ENCODE peak calls at places on chromosomes 12 and 14, in four cellular contexts. W is fibroblast of lung, N is astrocyte, U is A549. H is an unnamed sample.

GRCh38 chr12:47095446-47096236 is 15.9 kb upstream of the AMIGO2 start:
- DNase-seq in W (peak), N (peak), U (no peak), H (no peak)

GRCh38 chr14:104974146-104974541 is 4.0 kb downstream of the AHNAK2 start:
- DNase-seq in W (no peak), N (no peak), U (no peak), H (no peak)

GRCh38 chr12:24201258-24201970 is 251.9 kb upstream of the SOX5 start:
- DNase-seq in W (no peak), N (peak), U (no peak), H (no peak)

GRCh38 chr12:101027816-101028215 is 182.2 kb downstream of the SLC5A8 start:
- DNase-seq in W (no peak), N (no peak), U (no peak), H (no peak)

GRCh38 chr14:45972416-45972815 is 679.2 kb downstream of the RPL10L start:
- DNase-seq in W (no peak), N (no peak), U (no peak), H (no peak)

GRCh38 chr12:12722351-12723146 is 5.4 kb downstream of the CDKN1B start:
- DNase-seq in W (peak), N (peak), U (peak), H (no peak)

GRCh38 chr14:65650843-65651242 is 238.3 kb downstream of the FUT8 start:
- DNase-seq in W (no peak), N (no peak), U (no peak), H (no peak)

GRCh38 chr12:84995646-84996045 is 40.4 kb downstream of the TSPAN19 start:
- DNase-seq in W (peak), N (no peak), U (no peak), H (no peak)

GRCh38 chr12:49349266-49349665 is 2.6 kb downstream of the DNAJC22 start:
- DNase-seq in W (no peak), N (no peak), U (no peak), H (no peak)

GRCh38 chr14:75274899-75275569 is 3.6 kb upstream of the FOS start:
- DNase-seq in W (peak), N (no peak), U (no peak), H (no peak)

GRCh38 chr12:26031814-26032213 is 73.3 kb downstream of the RASSF8 start:
- DNase-seq in W (peak), N (no peak), U (no peak), H (no peak)

GRCh38 chr14:57982802-57983201 is 116.9 kb upstream of the SLC35F4 start:
- DNase-seq in W (no peak), N (no peak), U (no peak), H (peak)

GRCh38 chr12:108784270-108784669 is 53.0 kb upstream of the CORO1C start:
- DNase-seq in W (no peak), N (no peak), U (no peak), H (no peak)

GRCh38 chr12:80598004-80598606 is 109.3 kb upstream of the MYF6 start:
- DNase-seq in W (peak), N (peak), U (no peak), H (peak)

GRCh38 chr12:25242981-25243764 is 7.6 kb downstream of the KRAS start:
- DNase-seq in W (peak), N (peak), U (no peak), H (peak)

GRCh38 chr12:40208707-40209106 is 16.1 kb upstream of the LRRK2 start:
- DNase-seq in W (no peak), N (no peak), U (no peak), H (no peak)

GRCh38 chr12:108605690-108606406 is 8.0 kb upstream of the TMEM119 start:
- DNase-seq in W (no peak), N (no peak), U (no peak), H (no peak)

GRCh38 chr12:49070971-49071370 is 1.2 kb upstream of the RHEBL1 start:
- DNase-seq in W (no peak), N (no peak), U (no peak), H (no peak)

GRCh38 chr12:6701078-6701768 is 608 bp upstream of the PIANP start:
- DNase-seq in W (no peak), N (no peak), U (no peak), H (no peak)

GRCh38 chr14:67999693-68000384 is 180.3 kb downstream of the RAD51B start:
- DNase-seq in W (peak), N (peak), U (peak), H (peak)

GRCh38 chr14:65838565-65838964 is 426.0 kb downstream of the FUT8 start:
- DNase-seq in W (no peak), N (no peak), U (no peak), H (no peak)

GRCh38 chr12:1115471-1116242 is 124.6 kb downstream of the ERC1 start:
- DNase-seq in W (peak), N (peak), U (no peak), H (no peak)

GRCh38 chr12:45654002-45654401 is 75.5 kb upstream of the ARID2 start:
- DNase-seq in W (no peak), N (no peak), U (no peak), H (no peak)

GRCh38 chr14:72649603-72650227 is 244.2 kb downstream of the DPF3 start:
- DNase-seq in W (no peak), N (no peak), U (no peak), H (no peak)

GRCh38 chr14:85516239-85517112 is 13.5 kb upstream of the FLRT2 start:
- DNase-seq in W (peak), N (peak), U (no peak), H (no peak)

GRCh38 chr12:39230086-39230485 is 212.8 kb downstream of the KIF21A start:
- DNase-seq in W (peak), N (peak), U (no peak), H (no peak)

GRCh38 chr12:66776974-66777373 is 98.1 kb upstream of the GRIP1 start:
- DNase-seq in W (no peak), N (no peak), U (no peak), H (no peak)

GRCh38 chr12:117119592-117120198 is 20.5 kb upstream of the TESC start:
- DNase-seq in W (no peak), N (no peak), U (peak), H (peak)

GRCh38 chr12:6370994-6371754 is 4.2 kb downstream of the SCNN1A start:
- DNase-seq in W (peak), N (peak), U (peak), H (peak)

DNA sequence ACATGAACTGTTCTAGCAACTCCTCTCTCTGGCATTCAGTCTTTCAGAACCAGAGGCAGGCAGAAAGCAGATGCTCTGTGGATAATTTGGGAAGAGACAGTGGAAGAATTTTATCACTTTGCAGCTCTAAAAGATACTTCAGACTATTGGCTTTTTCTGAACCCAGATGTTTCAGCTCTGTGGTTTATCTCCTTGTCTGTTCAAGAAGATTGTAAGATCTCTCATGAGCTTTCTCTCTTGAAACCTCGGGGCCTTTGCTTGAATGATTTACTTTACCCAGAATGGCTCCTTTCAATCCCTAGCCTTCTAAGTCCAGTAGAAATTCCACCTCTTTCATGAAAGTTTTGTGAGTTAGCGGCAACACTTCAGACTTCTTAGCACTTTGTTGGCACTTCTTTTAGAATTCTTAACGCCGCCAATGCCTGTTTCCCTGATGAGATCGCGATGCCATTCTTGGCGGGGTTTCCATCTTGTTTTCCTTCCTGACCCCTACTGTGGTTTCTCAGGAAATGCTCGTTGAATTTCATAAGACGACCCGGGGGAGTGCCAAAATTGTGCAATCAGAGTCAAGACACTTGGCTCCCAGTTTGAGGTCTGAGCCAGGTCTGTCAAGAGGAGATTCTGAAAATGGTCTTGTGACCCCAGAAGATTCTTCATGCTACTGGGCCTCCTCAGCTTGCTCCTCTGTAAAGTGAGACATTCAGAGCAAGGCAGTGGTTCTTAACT is 107.0 kb upstream of the PRICKLE1 start:
- DNase-seq in W (peak), N (peak), U (no peak), H (peak)
- H3K27ac ChIP-seq in W (no peak), N (no peak), U (no peak), H (peak)

GRCh38 chr14:50828738-50829471 is 2.1 kb downstream of the NIN start:
- DNase-seq in W (no peak), N (no peak), U (no peak), H (no peak)
- H3K27ac ChIP-seq in W (no peak), N (no peak), U (no peak), H (no peak)

DNA sequence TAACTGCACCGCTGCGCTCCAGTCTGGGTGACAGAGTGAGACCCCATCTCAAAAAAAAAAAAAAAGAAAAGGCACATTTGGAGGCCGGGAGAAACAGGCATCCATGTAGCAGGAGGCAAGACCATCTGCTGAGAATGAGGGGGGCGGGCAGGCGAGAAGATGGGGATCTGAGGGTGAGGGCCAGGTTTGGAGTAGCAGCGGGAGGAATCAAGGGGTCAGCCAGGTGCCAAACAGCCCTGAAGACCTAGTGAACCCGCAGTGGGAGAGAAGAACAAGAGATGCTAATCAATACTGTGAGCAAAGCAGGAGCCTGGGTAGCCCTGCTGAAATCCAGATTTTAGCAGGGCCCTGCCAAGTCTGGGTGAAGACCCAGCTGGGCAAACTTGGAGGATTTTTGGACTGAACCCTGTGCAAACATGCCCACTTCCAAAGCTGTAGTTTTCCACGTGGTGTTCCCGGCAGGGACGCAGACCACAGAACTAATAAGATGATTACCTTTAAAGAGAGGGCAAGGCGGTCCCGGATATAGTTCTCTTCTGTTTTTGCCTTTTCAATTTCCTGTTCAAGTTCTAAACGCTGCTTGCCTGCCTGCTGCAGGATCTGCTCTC is 61.0 kb downstream of the NIN start:
- DNase-seq in W (no peak), N (no peak), U (no peak), H (no peak)
- H3K27ac ChIP-seq in W (no peak), N (no peak), U (no peak), H (no peak)

DNA sequence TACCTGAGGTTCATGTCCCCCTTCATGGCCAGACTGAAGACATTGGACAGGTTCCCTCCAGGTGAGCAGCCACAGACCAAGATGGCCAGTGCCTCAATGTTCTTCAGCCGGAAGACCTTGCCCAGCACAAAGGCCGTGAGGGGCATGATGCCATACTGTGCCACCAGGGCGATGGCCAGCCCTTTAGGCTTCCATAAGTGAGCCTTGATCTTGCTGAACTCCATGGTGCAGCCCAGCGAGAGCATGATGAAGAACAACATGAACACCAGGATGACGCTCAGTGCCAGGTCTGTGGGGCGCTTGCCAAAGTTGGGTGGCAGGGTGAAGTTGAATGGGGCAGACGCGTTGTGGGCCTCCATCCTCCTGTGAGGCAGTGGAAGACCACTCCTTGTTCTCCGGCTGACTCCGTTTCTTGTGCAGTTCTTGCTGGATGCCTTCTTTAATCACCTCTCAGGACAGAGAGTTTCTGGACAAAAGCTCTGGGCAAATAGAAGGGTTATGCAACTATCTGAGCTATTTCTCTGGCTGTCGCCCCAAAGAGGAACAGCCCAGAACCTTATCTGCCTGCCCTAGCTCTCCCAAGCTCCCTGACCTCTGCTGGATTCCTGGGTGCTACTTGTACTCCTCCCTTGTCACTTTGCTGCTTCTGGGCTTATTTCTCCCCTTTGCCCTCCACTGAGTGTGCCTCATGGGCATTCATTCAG is at the start of gene SLC10A1:
- DNase-seq in W (no peak), N (no peak), U (no peak), H (no peak)
- H3K27ac ChIP-seq in W (no peak), N (no peak), U (no peak), H (peak)

GRCh38 chr14:103847954-103848719 is 762 bp upstream of the PPP1R13B start:
- DNase-seq in W (no peak), N (no peak), U (no peak), H (peak)

GRCh38 chr14:103845327-103845726 is 2.0 kb downstream of the PPP1R13B start:
- DNase-seq in W (no peak), N (no peak), U (no peak), H (no peak)

GRCh38 chr14:103847439-103847953 is at the start of gene PPP1R13B:
- DNase-seq in W (peak), N (peak), U (peak), H (peak)

GRCh38 chr14:103846008-103846568 is 1.3 kb downstream of the PPP1R13B start:
- DNase-seq in W (no peak), N (no peak), U (no peak), H (no peak)

GRCh38 chr14:103846569-103847438 is 571 bp downstream of the PPP1R13B start:
- DNase-seq in W (no peak), N (no peak), U (no peak), H (no peak)
- H3K27ac ChIP-seq in W (peak), N (no peak), U (peak), H (peak)

GRCh38 chr14:34038358-34039057 is 87.6 kb upstream of the EGLN3 start:
- DNase-seq in W (no peak), N (no peak), U (no peak), H (peak)
- H3K27ac ChIP-seq in W (no peak), N (no peak), U (no peak), H (peak)

GRCh38 chr12:104858611-104859010 is 99.5 kb downstream of the SLC41A2 start:
- DNase-seq in W (no peak), N (no peak), U (no peak), H (no peak)

GRCh38 chr12:104856548-104856947 is 101.5 kb downstream of the SLC41A2 start:
- DNase-seq in W (no peak), N (no peak), U (no peak), H (no peak)

GRCh38 chr12:104863549-104863948 is 94.5 kb downstream of the SLC41A2 start:
- DNase-seq in W (peak), N (peak), U (no peak), H (no peak)

GRCh38 chr12:104855599-104855998 is 102.5 kb downstream of the SLC41A2 start:
- DNase-seq in W (no peak), N (no peak), U (no peak), H (no peak)

DNA sequence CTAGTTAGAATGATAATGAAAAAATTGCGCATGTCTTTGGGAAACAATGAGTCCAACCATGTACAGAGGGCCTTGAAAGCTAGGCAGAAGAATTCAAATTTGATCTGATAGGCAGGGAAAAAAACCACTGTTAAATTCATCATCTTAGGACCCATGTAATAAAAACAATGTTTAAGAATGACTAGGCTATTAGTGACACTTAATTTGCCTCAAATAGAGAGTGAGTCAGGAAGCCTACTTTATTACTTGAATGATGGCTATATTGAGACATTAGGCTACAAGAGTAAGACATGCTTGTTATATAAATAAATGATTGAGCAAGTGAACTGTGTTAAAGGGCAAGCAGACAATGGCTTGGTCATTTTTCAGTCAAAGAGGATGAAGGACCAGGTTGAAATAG is 98.9 kb downstream of the SLC41A2 start:
- DNase-seq in W (peak), N (peak), U (no peak), H (no peak)
- H3K27ac ChIP-seq in W (no peak), N (peak), U (no peak), H (no peak)

GRCh38 chr12:123945441-123946151 is 27.0 kb downstream of the CCDC92 start:
- DNase-seq in W (no peak), N (no peak), U (no peak), H (no peak)
- H3K27ac ChIP-seq in W (no peak), N (no peak), U (no peak), H (no peak)

GRCh38 chr14:95155044-95155443 is 2.3 kb downstream of the DICER1 start:
- DNase-seq in W (no peak), N (no peak), U (no peak), H (no peak)

GRCh38 chr14:95156765-95157194 is 549 bp downstream of the DICER1 start:
- DNase-seq in W (peak), N (peak), U (peak), H (peak)

GRCh38 chr14:95156153-95156764 is 1.1 kb downstream of the DICER1 start:
- DNase-seq in W (peak), N (peak), U (no peak), H (no peak)

GRCh38 chr14:95157987-95158712 is 821 bp upstream of the DICER1 start:
- DNase-seq in W (no peak), N (no peak), U (peak), H (no peak)

DNA sequence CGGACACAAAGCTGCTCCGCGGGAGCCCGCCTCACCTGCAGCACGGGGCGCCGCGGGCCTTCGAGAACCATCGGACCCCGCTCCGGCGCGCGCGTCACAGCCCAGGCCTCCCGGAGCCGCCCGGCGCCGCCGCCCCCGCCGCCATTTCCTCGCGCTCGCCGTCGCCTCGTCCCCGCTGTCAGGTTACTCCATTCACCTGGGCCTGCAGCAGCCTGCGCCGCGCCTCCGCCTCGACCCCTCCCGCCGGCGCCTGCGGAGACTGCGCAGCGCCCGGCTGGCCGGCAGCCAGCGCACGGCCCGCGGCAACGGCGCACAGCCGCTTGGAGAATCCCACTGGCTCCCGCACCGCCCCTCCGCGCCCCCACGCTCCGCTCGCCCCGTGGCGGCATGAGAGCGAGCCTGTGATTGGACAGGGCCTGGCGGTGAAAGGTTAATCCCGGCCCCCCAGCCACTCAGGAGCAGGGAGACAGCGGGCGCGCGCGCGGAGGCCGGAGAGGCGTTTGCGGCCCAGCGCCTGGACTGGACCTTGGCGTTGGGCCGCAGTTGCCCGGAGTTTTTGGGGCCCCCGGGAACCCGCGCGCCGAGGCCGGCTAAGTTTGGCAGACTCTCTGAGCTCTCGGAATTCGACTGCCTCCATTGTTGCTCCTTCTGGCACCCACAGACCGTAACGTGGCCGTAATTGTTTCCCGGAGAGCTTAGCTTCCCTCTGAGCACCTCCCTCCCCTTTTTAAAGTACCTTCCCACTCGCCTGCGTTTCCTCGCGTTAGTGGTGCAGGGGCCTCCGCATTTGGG is at the start of gene DICER1:
- DNase-seq in W (peak), N (peak), U (peak), H (peak)
- H3K27ac ChIP-seq in W (peak), N (peak), U (peak), H (peak)

GRCh38 chr14:55593698-55594097 is 13.7 kb downstream of the KTN1 start:
- DNase-seq in W (no peak), N (no peak), U (no peak), H (no peak)
- H3K27ac ChIP-seq in W (no peak), N (no peak), U (peak), H (no peak)